ENCODE peak calls at places on chromosomes 5 and 9, in eight cellular contexts. I is AG09309, W is OCI-LY7, Y is heart left ventricle, C is aorta, V is fibroblast of lung, Z is tibial artery, S is lower leg skin. B is an unnamed sample.

GRCh38 chr5:133065482-133065881 is 13.7 kb downstream of the HSPA4 start:
- DNase-seq in I (no peak), W (no peak), Y (no peak), C (no peak), V (no peak), Z (no peak), S (no peak), B (no peak)

GRCh38 chr5:177530638-177531037 is 13.9 kb upstream of the DDX41 start:
- DNase-seq in I (no peak), W (no peak), Y (no peak), C (no peak), V (no peak), Z (no peak), S (no peak), B (no peak)

GRCh38 chr5:82092-82491 is 9.9 kb upstream of the PLEKHG4B start:
- DNase-seq in I (no peak), W (no peak), Y (no peak), C (no peak), V (peak), Z (no peak), S (peak), B (no peak)

GRCh38 chr9:107740088-107740980 is 250.8 kb upstream of the KLF4 start:
- DNase-seq in I (no peak), W (no peak), Y (peak), C (peak), V (no peak), Z (peak), S (peak), B (no peak)

GRCh38 chr5:131634666-131634995 is 398 bp downstream of the RAPGEF6 start:
- DNase-seq in I (no peak), W (peak), Y (peak), C (peak), V (peak), Z (no peak), S (peak), B (no peak)

GRCh38 chr5:124745367-124746251 is 830 bp downstream of the ZNF608 start:
- DNase-seq in I (no peak), W (peak), Y (no peak), C (no peak), V (peak), Z (no peak), S (no peak), B (no peak)

GRCh38 chr9:16726023-16726422 is 144.4 kb downstream of the BNC2 start:
- DNase-seq in I (no peak), W (no peak), Y (no peak), C (no peak), V (peak), Z (no peak), S (no peak), B (no peak)

GRCh38 chr5:78547171-78547570 is 101.4 kb downstream of the LHFPL2 start:
- DNase-seq in I (no peak), W (no peak), Y (no peak), C (no peak), V (peak), Z (peak), S (peak), B (no peak)

DNA sequence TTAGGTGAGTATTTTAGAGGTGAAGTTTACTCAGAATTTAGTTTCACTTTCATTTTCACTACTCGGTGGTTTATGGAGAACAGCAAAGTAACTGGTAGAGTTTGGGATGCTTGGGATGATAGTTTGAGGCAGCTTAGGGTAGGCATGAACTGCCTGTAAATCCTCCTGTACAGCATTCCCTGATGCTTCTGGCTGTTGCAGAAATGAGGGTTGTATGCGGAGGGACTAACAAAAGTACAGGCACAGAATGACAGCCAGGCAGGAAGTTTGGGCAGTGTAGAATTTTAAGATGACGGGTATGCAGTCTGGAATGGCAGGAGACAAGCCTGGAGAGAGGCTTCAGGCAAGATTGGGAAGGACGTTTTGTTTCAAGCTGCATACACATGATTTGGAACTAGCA is 48.0 kb upstream of the FAM120AOS start:
- DNase-seq in I (no peak), W (peak), Y (no peak), C (no peak), V (peak), Z (no peak), S (no peak), B (no peak)
- H3K4me3 ChIP-seq in I (peak), W (peak), Y (peak), C (peak), V (peak), Z (peak), S (no peak), B (no peak)

GRCh38 chr9:134328841-134329575 is 2.8 kb downstream of the RXRA start:
- DNase-seq in I (no peak), W (no peak), Y (peak), C (peak), V (no peak), Z (peak), S (no peak), B (no peak)
- H3K4me3 ChIP-seq in I (peak), W (no peak), Y (peak), C (peak), V (peak), Z (peak), S (peak), B (peak)

GRCh38 chr5:147381555-147381954 is 128.3 kb downstream of the DPYSL3 start:
- DNase-seq in I (no peak), W (no peak), Y (no peak), C (no peak), V (no peak), Z (no peak), S (no peak), B (no peak)

GRCh38 chr5:147387109-147387508 is 122.8 kb downstream of the DPYSL3 start:
- DNase-seq in I (no peak), W (no peak), Y (no peak), C (no peak), V (no peak), Z (no peak), S (no peak), B (no peak)

GRCh38 chr5:147384346-147385193 is 125.3 kb downstream of the DPYSL3 start:
- DNase-seq in I (no peak), W (no peak), Y (no peak), C (no peak), V (peak), Z (no peak), S (no peak), B (no peak)

GRCh38 chr5:147377685-147378084 is 132.2 kb downstream of the DPYSL3 start:
- DNase-seq in I (no peak), W (no peak), Y (no peak), C (no peak), V (no peak), Z (no peak), S (no peak), B (no peak)

DNA sequence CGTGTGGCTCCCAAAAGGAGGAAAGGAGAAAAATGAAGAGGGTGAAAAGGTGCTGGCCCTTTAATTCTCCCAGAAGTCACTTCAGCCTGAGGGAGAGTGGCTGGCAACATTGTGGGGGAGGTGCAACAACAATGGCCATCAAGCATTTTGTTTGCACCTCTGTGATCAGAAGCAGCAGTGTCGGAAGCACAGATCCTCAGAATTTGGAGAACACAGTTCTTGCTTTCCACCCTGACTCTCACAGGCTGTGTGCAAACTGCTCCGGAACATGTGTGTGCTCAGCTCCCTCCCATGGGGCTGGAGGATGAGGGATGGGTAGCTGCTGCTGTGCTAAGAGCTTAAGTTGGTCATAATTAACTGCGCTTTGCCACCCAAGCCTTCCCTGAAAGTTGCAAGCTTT is 127.1 kb downstream of the DPYSL3 start:
- DNase-seq in I (no peak), W (no peak), Y (no peak), C (no peak), V (no peak), Z (no peak), S (no peak), B (no peak)
- H3K4me3 ChIP-seq in I (peak), W (no peak), Y (peak), C (no peak), V (peak), Z (no peak), S (no peak), B (peak)

DNA sequence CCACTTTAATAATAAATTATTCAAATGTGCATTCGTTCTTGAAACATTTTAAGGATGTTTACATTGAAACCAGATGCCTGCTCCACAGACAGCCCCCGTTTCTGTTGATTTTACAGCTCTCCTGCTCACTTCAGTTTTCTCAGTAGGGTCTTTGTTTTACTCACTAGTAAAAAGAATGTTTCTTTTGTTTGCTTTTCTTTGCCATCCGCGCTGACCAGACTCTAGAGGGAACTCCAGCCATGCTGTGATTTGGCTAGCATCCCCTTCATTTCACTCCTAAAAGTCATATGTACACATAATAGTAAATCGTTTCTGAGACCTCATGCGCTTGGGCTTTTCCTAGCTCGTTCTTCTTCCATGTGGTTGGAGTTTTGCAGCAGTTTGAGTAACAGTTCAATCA is 28.7 kb upstream of the PALM2AKAP2 start:
- DNase-seq in I (no peak), W (no peak), Y (no peak), C (no peak), V (peak), Z (no peak), S (no peak), B (no peak)
- H3K4me3 ChIP-seq in I (no peak), W (no peak), Y (no peak), C (no peak), V (no peak), Z (no peak), S (no peak), B (no peak)

GRCh38 chr5:151467576-151467975 is 20.2 kb downstream of the SLC36A1 start:
- DNase-seq in I (no peak), W (no peak), Y (no peak), C (no peak), V (no peak), Z (no peak), S (no peak), B (no peak)
- H3K4me3 ChIP-seq in I (no peak), W (no peak), Y (no peak), C (no peak), V (no peak), Z (no peak), S (no peak), B (no peak)

GRCh38 chr5:36230151-36230788 is 11.5 kb downstream of the NADK2 start:
- DNase-seq in I (no peak), W (no peak), Y (no peak), C (no peak), V (no peak), Z (no peak), S (no peak), B (no peak)
- H3K4me3 ChIP-seq in I (no peak), W (no peak), Y (no peak), C (no peak), V (no peak), Z (no peak), S (no peak), B (no peak)

GRCh38 chr9:8683496-8683895 is 883.9 kb upstream of the DMAC1 start:
- DNase-seq in I (no peak), W (no peak), Y (no peak), C (no peak), V (no peak), Z (no peak), S (no peak), B (no peak)
- H3K4me3 ChIP-seq in I (no peak), W (no peak), Y (no peak), C (no peak), V (no peak), Z (no peak), S (no peak), B (no peak)

GRCh38 chr5:64534033-64534432 is 28.2 kb downstream of the RGS7BP start:
- DNase-seq in I (no peak), W (no peak), Y (no peak), C (no peak), V (no peak), Z (no peak), S (no peak), B (no peak)

GRCh38 chr5:64532657-64533056 is 26.8 kb downstream of the RGS7BP start:
- DNase-seq in I (no peak), W (no peak), Y (no peak), C (no peak), V (no peak), Z (no peak), S (no peak), B (no peak)

GRCh38 chr5:64526709-64527439 is 21.1 kb downstream of the RGS7BP start:
- DNase-seq in I (no peak), W (no peak), Y (no peak), C (no peak), V (no peak), Z (no peak), S (no peak), B (no peak)

GRCh38 chr5:64532212-64532611 is 26.4 kb downstream of the RGS7BP start:
- DNase-seq in I (no peak), W (no peak), Y (no peak), C (no peak), V (no peak), Z (no peak), S (no peak), B (no peak)
- H3K4me3 ChIP-seq in I (no peak), W (no peak), Y (no peak), C (no peak), V (no peak), Z (no peak), S (no peak), B (no peak)

DNA sequence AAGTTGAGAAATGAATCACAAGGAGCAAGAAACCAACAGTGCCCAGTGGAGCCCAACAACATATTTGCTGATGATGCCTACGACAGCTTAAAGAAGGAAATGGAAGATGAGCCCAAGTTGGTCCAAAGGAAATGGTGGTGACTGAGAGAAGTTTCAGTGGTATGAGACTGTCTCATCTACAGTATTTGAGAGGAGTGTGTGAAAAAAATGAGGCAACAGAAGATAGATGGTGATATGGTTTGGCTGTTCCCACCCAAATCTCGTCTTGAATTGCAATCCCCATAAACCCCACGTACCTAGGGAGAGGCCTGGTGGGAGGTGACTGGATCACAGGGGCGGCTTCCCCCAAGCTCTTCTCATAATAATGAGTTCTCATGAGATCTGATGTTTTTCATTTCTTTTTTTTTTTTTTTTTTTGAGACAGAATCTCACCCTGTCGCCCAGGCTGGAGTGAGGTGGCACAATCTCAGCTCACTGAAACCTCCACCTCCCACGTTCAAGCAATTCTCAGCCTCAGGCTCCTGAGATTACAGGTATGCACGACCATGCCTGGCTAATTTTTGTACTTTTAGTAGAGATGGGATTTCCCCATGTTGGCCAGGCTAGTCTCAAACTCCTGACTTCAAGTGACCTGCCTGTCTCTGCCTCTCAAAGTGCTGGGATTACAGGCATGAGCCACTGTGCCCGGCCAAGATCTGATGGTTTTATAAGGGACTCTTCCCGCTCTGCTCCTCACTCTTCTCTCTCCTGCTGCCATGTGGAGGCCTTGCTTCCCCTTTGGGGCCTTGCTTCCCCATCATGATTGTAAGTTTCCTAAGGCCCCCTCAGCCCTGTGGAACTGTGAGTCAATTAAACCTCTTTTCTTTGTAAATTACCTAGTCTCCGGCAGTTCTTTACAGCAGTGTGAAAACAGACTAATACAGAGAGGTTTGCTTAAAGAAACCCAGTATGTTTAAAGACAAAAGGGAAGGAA is 30.2 kb downstream of the EFCAB9 start:
- DNase-seq in I (no peak), W (no peak), Y (no peak), C (no peak), V (no peak), Z (no peak), S (no peak), B (no peak)
- H3K4me3 ChIP-seq in I (no peak), W (no peak), Y (no peak), C (no peak), V (no peak), Z (no peak), S (no peak), B (no peak)

B was measured in HFF-Myc.